ENCODE peak calls at places on chromosomes 5 and 9, in eight cellular contexts. G is GM20000; J is H9; N is iris pigment epithelial cell; F is stimulated activated CD4-positive, alpha-beta T cell treated with anti-CD3 and anti-CD28 coated beads, Interleukin-12 subunit alpha, Interleukin-12 subunit beta, amount 100 ng/mL, for 4 hours; U is spleen; V is D721Med; W is GM13976. B is an unnamed sample.

GRCh38 chr9:136220017-136220729 is 15.2 kb upstream of the LHX3 start:
- DNase-seq in V (no peak), F (no peak), G (no peak), W (no peak), N (peak; percentile 75), U (no peak), J (no peak), B (no peak)

GRCh38 chr9:114367406-114367805 is 20.4 kb downstream of the AKNA start:
- DNase-seq in J (no peak), W (no peak), U (peak; percentile 80), N (no peak), V (no peak), G (no peak), F (no peak), B (no peak)

GRCh38 chr9:137632432-137633161 is 13.8 kb downstream of the EHMT1 start:
- DNase-seq in J (no peak), F (no peak), N (peak; percentile 19), V (no peak), W (no peak), U (peak; percentile 67), G (no peak), B (no peak)

GRCh38 chr9:899440-900184 is 58.1 kb downstream of the DMRT1 start:
- DNase-seq in V (no peak), J (no peak), U (no peak), G (peak; percentile 12), W (peak; percentile 32), N (no peak), F (no peak), B (no peak)

GRCh38 chr5:58462623-58463230 is 2.8 kb upstream of the PLK2 start:
- DNase-seq in W (peak; percentile 38), U (no peak), G (peak; percentile 46), F (peak; percentile 13), J (no peak), N (peak; percentile 71), V (no peak), B (no peak)

GRCh38 chr9:134988706-134989105 is 71.0 kb upstream of the FCN1 start:
- DNase-seq in G (no peak), J (no peak), U (peak; percentile 38), W (no peak), V (no peak), F (no peak), N (no peak), B (no peak)

GRCh38 chr9:73411494-73411893 is 259.8 kb downstream of the ANXA1 start:
- DNase-seq in U (no peak), J (no peak), N (no peak), W (no peak), G (no peak), V (no peak), F (no peak), B (no peak)

GRCh38 chr9:123893831-123894460 is 36.0 kb downstream of the DENND1A start:
- DNase-seq in F (no peak), V (no peak), J (no peak), U (no peak), G (no peak), N (peak; percentile 38), W (no peak), B (no peak)

GRCh38 chr9:99181621-99182020 is 40.1 kb downstream of the ALG2 start:
- DNase-seq in U (no peak), F (no peak), V (no peak), N (peak; percentile 70), J (no peak), G (peak; percentile 62), W (peak; percentile 68), B (no peak)

GRCh38 chr9:113349434-113350337 is at the start of gene BSPRY:
- DNase-seq in U (peak; percentile 85), J (peak; percentile 60), V (no peak), G (peak; percentile 75), F (no peak), N (no peak), W (peak; percentile 68), B (peak; percentile 31)

GRCh38 chr9:131960805-131961495 is 118.7 kb downstream of the MED27 start:
- DNase-seq in F (no peak), V (no peak), W (no peak), N (no peak), U (no peak), G (no peak), J (no peak), B (no peak)

GRCh38 chr5:65483474-65484346 is 2.0 kb upstream of the ADAMTS6 start:
- DNase-seq in G (peak; percentile 72), J (no peak), U (no peak), F (no peak), W (peak; percentile 47), N (peak; percentile 86), V (no peak), B (no peak)

GRCh38 chr5:31485376-31486207 is 46.3 kb downstream of the DROSHA start:
- DNase-seq in G (no peak), V (no peak), U (no peak), J (no peak), F (no peak), W (no peak), N (no peak), B (no peak)

GRCh38 chr5:150152636-150153462 is 2.8 kb downstream of the PDGFRB start:
- DNase-seq in G (no peak), N (peak; percentile 59), U (no peak), V (no peak), J (no peak), W (no peak), F (no peak), B (no peak)

GRCh38 chr9:37104183-37104889 is 16.0 kb upstream of the ZCCHC7 start:
- DNase-seq in N (peak; percentile 91), J (no peak), U (no peak), F (peak; percentile 5), G (no peak), V (no peak), W (no peak), B (no peak)

GRCh38 chr5:107671742-107672211 is 1.0 kb upstream of the EFNA5 start:
- DNase-seq in F (no peak), G (no peak), J (peak; percentile 58), V (no peak), N (peak; percentile 77), U (no peak), W (no peak), B (no peak)

GRCh38 chr5:173197375-173197891 is 37.6 kb downstream of the NKX2-5 start:
- DNase-seq in V (no peak), U (no peak), F (no peak), J (no peak), N (no peak), W (no peak), G (no peak), B (no peak)

GRCh38 chr9:112166176-112167140 is 8.6 kb downstream of the SUSD1 start:
- DNase-seq in W (no peak), V (no peak), J (no peak), U (no peak), G (no peak), F (no peak), N (peak; percentile 55), B (no peak)

GRCh38 chr9:117734523-117735314 is 30.5 kb downstream of the TLR4 start:
- DNase-seq in J (no peak), N (peak; percentile 84), W (no peak), F (no peak), G (no peak), U (no peak), V (no peak), B (no peak)